ENCODE peak calls at places on chromosome 1, in nine cellular contexts. E is AG09319; W is choroid plexus epithelial cell; P is CD8-positive, alpha-beta T cell; X is BJ; V is right lobe of liver; I is A549; Q is endothelial cell; K is pancreas. O is an unnamed sample.

GRCh38 chr1:197356723-197357533 is 88.9 kb downstream of the CRB1 start:
- DNase-seq in E (peak; percentile 15), W (peak; percentile 82), P (no peak), X (no peak), V (no peak), I (peak; percentile 67), Q (peak; percentile 22), K (peak; percentile 14), O (no peak)

GRCh38 chr1:207868252-207868768 is 42.6 kb downstream of the CD34 start:
- DNase-seq in E (no peak), W (peak; percentile 23), P (peak; percentile 31), X (no peak), V (peak; percentile 61), I (no peak), Q (no peak), K (peak; percentile 42), O (no peak)

GRCh38 chr1:39776400-39776713 is 5.2 kb upstream of the OXCT2 start:
- DNase-seq in E (no peak), W (no peak), P (no peak), X (no peak), V (no peak), I (no peak), Q (no peak), K (no peak), O (no peak)

GRCh38 chr1:55912438-55912837 is 666.9 kb downstream of the PLPP3 start:
- DNase-seq in E (no peak), W (no peak), P (no peak), X (no peak), V (no peak), I (no peak), Q (no peak), K (no peak), O (peak; percentile 61)

GRCh38 chr1:243267346-243268283 is 11.8 kb downstream of the SDCCAG8 start:
- DNase-seq in E (no peak), W (no peak), P (no peak), X (no peak), V (no peak), I (peak; percentile 7), Q (no peak), K (no peak), O (no peak)

GRCh38 chr1:200624679-200625335 is 4.3 kb upstream of the KIF14 start:
- DNase-seq in E (no peak), W (peak; percentile 15), P (no peak), X (no peak), V (no peak), I (no peak), Q (no peak), K (no peak), O (no peak)

GRCh38 chr1:109161836-109162606 is 48.1 kb downstream of the ELAPOR1 start:
- DNase-seq in E (peak; percentile 67), W (peak; percentile 83), P (peak; percentile 15), X (peak; percentile 86), V (no peak), I (no peak), Q (no peak), K (no peak), O (no peak)

GRCh38 chr1:65066766-65067490 is 81.1 kb upstream of the AK4 start:
- DNase-seq in E (peak; percentile 59), W (peak; percentile 76), P (peak; percentile 78), X (no peak), V (peak; percentile 97), I (peak; percentile 66), Q (peak; percentile 60), K (peak; percentile 90), O (peak; percentile 87)

DNA sequence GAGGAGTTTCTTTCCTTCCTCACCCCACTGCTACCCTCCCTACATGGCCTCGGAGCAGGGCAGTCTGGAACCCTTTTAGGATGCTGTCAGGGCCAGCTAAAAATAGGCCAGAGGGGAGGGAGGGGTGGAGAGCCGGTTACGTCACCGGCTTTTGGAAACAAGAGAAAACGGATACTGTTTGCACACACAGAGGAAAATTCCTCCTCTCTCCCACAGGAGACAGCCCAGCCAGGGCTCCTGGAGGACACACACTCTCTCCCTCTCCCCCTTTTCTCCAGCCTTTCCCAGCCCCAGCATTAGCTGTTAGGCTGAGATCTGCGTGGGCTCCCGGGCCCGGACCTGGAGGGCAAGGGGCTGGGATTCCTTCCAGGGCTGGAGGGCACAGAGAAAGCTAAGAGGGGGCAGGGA is 20.0 kb upstream of the ALDH4A1 start:
- DNase-seq in E (peak; percentile 74), W (peak; percentile 70), P (no peak), X (peak; percentile 77), V (peak; percentile 76), I (peak; percentile 57), Q (peak; percentile 33), K (peak; percentile 60), O (no peak)
- TF ChIP-seq CTCF in E (peak; percentile 22), W (peak; percentile 16), P (no peak), X (peak; percentile 45), V (peak; percentile 7), I (no peak), Q (no peak), K (no peak), O (peak; percentile 45)

DNA sequence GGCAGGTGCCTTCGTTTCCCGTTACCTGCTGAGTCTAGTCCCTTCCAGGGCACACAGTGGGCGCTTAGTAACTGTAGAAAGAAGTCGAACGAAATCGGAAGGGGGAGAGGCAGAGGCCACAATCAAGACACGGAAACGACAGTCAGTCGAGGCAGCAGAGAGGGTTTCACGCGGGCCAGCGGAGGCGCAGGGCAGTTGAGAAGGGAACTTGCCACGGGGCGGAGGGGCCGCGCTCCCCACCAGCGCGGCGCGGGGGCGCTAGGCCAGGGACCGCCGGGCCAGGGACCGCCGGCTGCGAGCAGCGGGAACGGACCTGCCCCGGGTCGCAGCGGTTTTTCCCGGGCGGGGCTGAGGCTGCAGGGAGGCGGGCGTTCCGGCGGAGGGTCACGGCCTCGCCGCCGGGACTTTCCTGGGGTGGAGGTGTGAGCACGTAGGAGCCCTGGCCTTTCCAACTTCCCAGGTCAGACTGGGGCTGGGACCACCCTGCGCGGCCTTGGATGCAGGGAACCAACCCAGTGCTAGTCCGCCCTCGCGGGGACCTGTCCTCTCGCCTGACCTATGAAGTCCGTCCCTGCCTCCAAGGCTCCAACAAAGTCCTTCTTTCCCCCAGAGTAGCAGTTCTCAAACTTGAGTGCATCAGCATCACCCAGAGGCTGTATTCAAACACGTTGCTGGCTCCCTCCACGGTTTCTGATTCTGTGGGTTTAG is 150.1 kb upstream of the FGGY start:
- DNase-seq in E (no peak), W (peak; percentile 73), P (peak; percentile 36), X (no peak), V (peak; percentile 51), I (peak; percentile 79), Q (peak; percentile 59), K (peak; percentile 23), O (peak; percentile 85)
- TF ChIP-seq CTCF in E (peak; percentile 21), W (peak; percentile 42), P (peak; percentile 23), X (no peak), V (peak; percentile 17), I (no peak), Q (no peak), K (no peak), O (peak; percentile 58)

GRCh38 chr1:234234199-234234598 is 139.1 kb upstream of the COA6 start:
- DNase-seq in E (no peak), W (no peak), P (no peak), X (no peak), V (no peak), I (no peak), Q (no peak), K (no peak), O (no peak)

GRCh38 chr1:234229676-234230075 is 143.6 kb upstream of the COA6 start:
- DNase-seq in E (no peak), W (no peak), P (no peak), X (no peak), V (no peak), I (no peak), Q (no peak), K (no peak), O (no peak)

GRCh38 chr1:234230414-234230862 is 142.8 kb upstream of the COA6 start:
- DNase-seq in E (no peak), W (no peak), P (no peak), X (no peak), V (no peak), I (no peak), Q (no peak), K (no peak), O (no peak)

GRCh38 chr1:234231893-234232276 is 141.4 kb upstream of the COA6 start:
- DNase-seq in E (no peak), W (no peak), P (no peak), X (no peak), V (no peak), I (no peak), Q (no peak), K (no peak), O (no peak)

DNA sequence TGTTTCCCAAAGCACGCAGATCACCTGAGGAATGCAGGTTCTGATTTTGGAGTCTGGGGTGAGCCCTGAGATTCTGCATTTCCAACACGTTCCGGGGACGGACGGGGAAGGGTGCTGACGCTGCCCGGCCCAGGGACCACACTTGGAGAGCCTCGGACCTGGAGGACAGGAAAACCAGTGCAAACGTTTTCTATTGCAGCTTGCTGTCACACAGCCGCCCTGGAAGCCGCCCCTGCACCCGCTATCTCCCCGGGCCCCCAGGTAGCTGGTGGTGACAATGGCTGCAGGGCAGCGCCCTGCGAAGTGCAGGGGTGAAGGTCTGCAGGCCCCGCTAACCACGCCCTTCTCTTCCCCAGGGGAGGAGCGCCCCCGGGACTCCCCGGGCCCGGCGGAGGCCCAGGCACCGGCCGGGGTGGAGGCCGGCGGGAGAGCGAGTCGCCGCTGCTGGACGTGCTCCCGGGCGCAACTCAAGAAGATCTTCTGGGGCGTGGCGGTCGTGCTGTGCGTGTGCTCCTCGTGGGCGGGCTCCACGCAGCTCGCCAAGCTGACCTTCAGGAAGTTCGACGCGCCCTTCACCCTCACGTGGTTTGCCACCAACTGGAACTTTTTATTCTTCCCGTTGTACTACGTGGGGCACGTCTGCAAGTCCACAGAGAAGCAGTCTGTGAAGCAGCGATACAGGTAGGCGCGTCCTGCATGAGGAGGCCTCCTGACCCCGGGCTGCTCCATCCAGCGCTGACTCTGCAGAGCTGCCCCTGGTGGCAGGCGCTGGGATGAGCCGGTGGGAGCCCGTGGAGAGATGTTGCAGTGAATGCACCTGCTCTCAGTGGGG is 142.0 kb upstream of the COA6 start:
- DNase-seq in E (no peak), W (no peak), P (no peak), X (no peak), V (no peak), I (no peak), Q (peak; percentile 55), K (no peak), O (no peak)
- TF ChIP-seq CTCF in E (no peak), W (no peak), P (no peak), X (no peak), V (no peak), I (no peak), Q (peak; percentile 43), K (no peak), O (no peak)

GRCh38 chr1:225506727-225507126 is 78.9 kb upstream of the LBR start:
- DNase-seq in E (no peak), W (no peak), P (no peak), X (no peak), V (no peak), I (no peak), Q (no peak), K (no peak), O (no peak)

GRCh38 chr1:225509376-225509707 is 81.5 kb upstream of the LBR start:
- DNase-seq in E (no peak), W (peak; percentile 14), P (no peak), X (no peak), V (no peak), I (no peak), Q (no peak), K (no peak), O (no peak)

GRCh38 chr1:225511828-225512381 is 84.1 kb upstream of the LBR start:
- DNase-seq in E (no peak), W (no peak), P (no peak), X (no peak), V (no peak), I (peak; percentile 30), Q (no peak), K (no peak), O (no peak)

GRCh38 chr1:225508538-225509375 is 80.9 kb upstream of the LBR start:
- DNase-seq in E (peak; percentile 86), W (peak; percentile 99), P (no peak), X (peak; percentile 95), V (no peak), I (peak; percentile 95), Q (no peak), K (peak; percentile 46), O (no peak)

GRCh38 chr1:225509770-225510169 is 81.9 kb upstream of the LBR start:
- DNase-seq in E (no peak), W (no peak), P (no peak), X (no peak), V (no peak), I (no peak), Q (no peak), K (no peak), O (no peak)
- TF ChIP-seq CTCF in E (no peak), W (no peak), P (no peak), X (no peak), V (no peak), I (no peak), Q (no peak), K (no peak), O (no peak)